ENCODE peak calls at places on chromosomes 6 and 20, in seven cellular contexts. B, E, S, C, V, U and A are unnamed samples.

GRCh38 chr6:129667621-129668020 is 42.4 kb downstream of the ARHGAP18 start:
- DNase-seq in B (peak; percentile 86), E (no peak), S (no peak), C (no peak), V (no peak), U (no peak), A (peak; percentile 75)

GRCh38 chr6:137389150-137389664 is 105.0 kb downstream of the OLIG3 start:
- DNase-seq in B (peak; percentile 92), E (no peak), S (peak; percentile 75), C (no peak), V (peak; percentile 83), U (no peak), A (no peak)

GRCh38 chr20:29079769-29080690 is 2177.4 kb upstream of the DEFB115 start:
- DNase-seq in B (no peak), E (no peak), S (peak; percentile 80), C (no peak), V (peak; percentile 59), U (peak; percentile 51), A (no peak)

GRCh38 chr20:3710703-3711417 is 1.5 kb downstream of the SIGLEC1 start:
- DNase-seq in B (peak; percentile 25), E (no peak), S (no peak), C (peak; percentile 68), V (peak; percentile 91), U (peak; percentile 76), A (peak; percentile 63)

GRCh38 chr20:47843886-47844567 is 58.7 kb upstream of the SULF2 start:
- DNase-seq in B (no peak), E (no peak), S (peak; percentile 76), C (no peak), V (no peak), U (no peak), A (no peak)

GRCh38 chr20:49692941-49693340 is 20.7 kb downstream of the B4GALT5 start:
- DNase-seq in B (no peak), E (no peak), S (no peak), C (no peak), V (no peak), U (no peak), A (no peak)

GRCh38 chr20:43925215-43925614 is 10.6 kb downstream of the TOX2 start:
- DNase-seq in B (no peak), E (no peak), S (no peak), C (no peak), V (no peak), U (no peak), A (peak; percentile 16)

GRCh38 chr6:91435630-91436029 is 848.8 kb upstream of the MAP3K7 start:
- DNase-seq in B (no peak), E (no peak), S (peak; percentile 29), C (no peak), V (no peak), U (no peak), A (no peak)

GRCh38 chr6:51934098-51934497 is 153.3 kb downstream of the PKHD1 start:
- DNase-seq in B (no peak), E (no peak), S (no peak), C (peak; percentile 68), V (no peak), U (no peak), A (peak; percentile 2)

GRCh38 chr20:1150218-1150617 is 31.8 kb downstream of the PSMF1 start:
- DNase-seq in B (peak; percentile 51), E (no peak), S (peak; percentile 46), C (no peak), V (peak; percentile 49), U (no peak), A (no peak)

GRCh38 chr6:3906191-3907019 is 57.2 kb downstream of the FAM50B start:
- DNase-seq in B (no peak), E (no peak), S (no peak), C (no peak), V (no peak), U (no peak), A (no peak)

GRCh38 chr20:32247957-32248497 is 29.4 kb upstream of the KIF3B start:
- DNase-seq in B (no peak), E (no peak), S (no peak), C (no peak), V (no peak), U (no peak), A (no peak)

GRCh38 chr20:8800089-8800488 is 268.8 kb upstream of the PLCB4 start:
- DNase-seq in B (no peak), E (no peak), S (no peak), C (no peak), V (no peak), U (no peak), A (no peak)

GRCh38 chr6:112384511-112384910 is 37.4 kb downstream of the RFPL4B start:
- DNase-seq in B (peak; percentile 48), E (no peak), S (peak; percentile 8), C (no peak), V (no peak), U (no peak), A (no peak)

GRCh38 chr6:100446922-100447899 is 17.5 kb downstream of the SIM1 start:
- DNase-seq in B (no peak), E (no peak), S (no peak), C (no peak), V (no peak), U (no peak), A (peak; percentile 65)

GRCh38 chr20:37239026-37239451 is 22.6 kb downstream of the GHRH start:
- DNase-seq in B (peak; percentile 5), E (no peak), S (no peak), C (peak; percentile 90), V (no peak), U (no peak), A (no peak)

GRCh38 chr6:101163611-101164010 is 229.9 kb upstream of the GRIK2 start:
- DNase-seq in B (no peak), E (no peak), S (no peak), C (peak; percentile 89), V (no peak), U (no peak), A (peak; percentile 2)

GRCh38 chr6:166751051-166751595 is 124.1 kb upstream of the RPS6KA2 start:
- DNase-seq in B (no peak), E (no peak), S (no peak), C (peak; percentile 80), V (no peak), U (no peak), A (no peak)

GRCh38 chr20:24953621-24954133 is 4.6 kb downstream of the CST7 start:
- DNase-seq in B (no peak), E (no peak), S (no peak), C (no peak), V (peak; percentile 80), U (no peak), A (no peak)

GRCh38 chr20:6784767-6785166 is 17.3 kb downstream of the BMP2 start:
- DNase-seq in B (no peak), E (no peak), S (no peak), C (no peak), V (no peak), U (no peak), A (no peak)

GRCh38 chr6:1595271-1596087 is 14.2 kb upstream of the FOXC1 start:
- DNase-seq in B (no peak), E (no peak), S (no peak), C (no peak), V (no peak), U (no peak), A (no peak)

GRCh38 chr6:16751251-16751946 is 9.9 kb downstream of the ATXN1 start:
- DNase-seq in B (peak; percentile 65), E (no peak), S (no peak), C (no peak), V (no peak), U (no peak), A (peak; percentile 87)

GRCh38 chr6:154258064-154258757 is 98.4 kb downstream of the IPCEF1 start:
- DNase-seq in B (no peak), E (no peak), S (peak; percentile 21), C (no peak), V (no peak), U (no peak), A (no peak)

GRCh38 chr20:58246346-58246745 is 17.9 kb upstream of the ANKRD60 start:
- DNase-seq in B (peak; percentile 54), E (no peak), S (peak; percentile 10), C (peak; percentile 28), V (no peak), U (no peak), A (peak; percentile 23)

GRCh38 chr6:113695506-113695905 is 161.6 kb upstream of the MARCKS start:
- DNase-seq in B (peak; percentile 94), E (no peak), S (no peak), C (no peak), V (no peak), U (no peak), A (no peak)

GRCh38 chr6:125201961-125202729 is 48.6 kb downstream of the TPD52L1 start:
- DNase-seq in B (peak; percentile 96), E (peak; percentile 87), S (peak; percentile 94), C (no peak), V (no peak), U (no peak), A (peak; percentile 93)

GRCh38 chr20:44087051-44087856 is 99.7 kb downstream of the JPH2 start:
- DNase-seq in B (no peak), E (no peak), S (no peak), C (no peak), V (no peak), U (no peak), A (no peak)

GRCh38 chr20:5864873-5865582 is 85.3 kb downstream of the TRMT6 start:
- DNase-seq in B (peak; percentile 88), E (no peak), S (peak; percentile 48), C (no peak), V (no peak), U (no peak), A (peak; percentile 24)

GRCh38 chr6:22361576-22361975 is 64.7 kb upstream of the PRL start:
- DNase-seq in B (no peak), E (no peak), S (no peak), C (no peak), V (no peak), U (no peak), A (no peak)

GRCh38 chr20:35339007-35339406 is 46.8 kb upstream of the FAM83C start:
- DNase-seq in B (peak; percentile 93), E (peak; percentile 93), S (peak; percentile 64), C (peak; percentile 26), V (no peak), U (no peak), A (peak; percentile 93)

GRCh38 chr6:149334682-149335160 is 17.2 kb downstream of the TAB2 start:
- DNase-seq in B (peak; percentile 77), E (peak; percentile 32), S (peak; percentile 97), C (no peak), V (no peak), U (no peak), A (peak; percentile 91)

GRCh38 chr6:40350942-40351217 is 236.3 kb downstream of the LRFN2 start:
- DNase-seq in B (no peak), E (no peak), S (no peak), C (no peak), V (peak; percentile 13), U (no peak), A (no peak)

GRCh38 chr6:168598251-168599117 is 157.5 kb downstream of the SMOC2 start:
- DNase-seq in B (no peak), E (no peak), S (no peak), C (no peak), V (no peak), U (no peak), A (no peak)

GRCh38 chr6:121522771-121523386 is 87.4 kb downstream of the GJA1 start:
- DNase-seq in B (peak; percentile 63), E (no peak), S (no peak), C (no peak), V (no peak), U (no peak), A (peak; percentile 50)

GRCh38 chr6:152636675-152637421 is at the start of gene SYNE1:
- DNase-seq in B (peak; percentile 46), E (no peak), S (no peak), C (peak; percentile 13), V (peak; percentile 58), U (peak; percentile 38), A (peak; percentile 19)

GRCh38 chr6:37702314-37702713 is 4.6 kb upstream of the MDGA1 start:
- DNase-seq in B (no peak), E (no peak), S (no peak), C (peak; percentile 40), V (no peak), U (no peak), A (no peak)